ENCODE peak calls at places on chromosomes 3 and 15, in nine cellular contexts. C is HFFc6, D is GM13976, I is nephron progenitor cell, X is IMR-90, Y is fibroblast of pulmonary artery, J is mucosa of descending colon, K is AG04449, P is tibial artery. R is an unnamed sample.

GRCh38 chr15:32029862-32030781 is at the start of gene CHRNA7:
- DNase-seq in C (no peak), J (peak; percentile 80), P (no peak), Y (peak; percentile 6), D (peak; percentile 59), I (peak; percentile 81), X (peak; percentile 3), K (no peak), R (peak; percentile 62)

GRCh38 chr15:101206173-101206572 is 45.7 kb downstream of the CHSY1 start:
- DNase-seq in K (no peak), X (peak; percentile 95), D (no peak), Y (peak; percentile 46), C (no peak), P (no peak), I (no peak), J (no peak), R (no peak)

GRCh38 chr15:96327155-96327741 is 3.3 kb upstream of the NR2F2 start:
- DNase-seq in K (peak; percentile 65), Y (peak; percentile 93), P (peak; percentile 27), I (no peak), C (peak; percentile 88), D (no peak), J (no peak), X (peak; percentile 93), R (peak; percentile 59)

GRCh38 chr3:177468331-177468730 is 271.0 kb upstream of the TBL1XR1 start:
- DNase-seq in P (peak; percentile 62), I (no peak), J (no peak), Y (peak; percentile 89), D (no peak), X (peak; percentile 96), C (peak; percentile 87), K (peak; percentile 98), R (no peak)

GRCh38 chr3:42539871-42540714 is 37.6 kb downstream of the VIPR1 start:
- DNase-seq in J (peak; percentile 81), C (no peak), P (no peak), D (peak; percentile 84), K (no peak), X (no peak), I (peak; percentile 76), Y (peak; percentile 40), R (peak; percentile 85)

GRCh38 chr3:52014613-52015012 is 18.9 kb upstream of the RPL29 start:
- DNase-seq in C (no peak), Y (no peak), I (peak; percentile 37), X (no peak), D (no peak), J (no peak), K (no peak), P (no peak), R (no peak)

GRCh38 chr15:58444658-58445332 is 13.0 kb downstream of the LIPC start:
- DNase-seq in Y (no peak), C (no peak), X (no peak), P (no peak), K (no peak), J (no peak), I (no peak), D (no peak), R (no peak)

GRCh38 chr3:183193762-183194701 is 31.5 kb upstream of the LAMP3 start:
- DNase-seq in P (no peak), C (no peak), X (peak; percentile 35), Y (no peak), D (no peak), I (no peak), K (no peak), J (no peak), R (no peak)

GRCh38 chr3:190017575-190018288 is 103.0 kb downstream of the P3H2 start:
- DNase-seq in K (no peak), I (no peak), J (no peak), C (peak; percentile 73), P (no peak), D (no peak), X (peak; percentile 84), Y (peak; percentile 85), R (no peak)

GRCh38 chr3:155497930-155498647 is 204.6 kb upstream of the STRIT1 start:
- DNase-seq in C (peak; percentile 81), X (peak; percentile 50), P (no peak), D (no peak), Y (peak; percentile 50), J (no peak), K (peak; percentile 50), I (no peak), R (no peak)

GRCh38 chr3:154795582-154795981 is 284.5 kb upstream of the MME start:
- DNase-seq in X (peak; percentile 97), K (peak; percentile 94), Y (peak; percentile 88), C (peak; percentile 92), I (no peak), P (no peak), J (no peak), D (no peak), R (no peak)

GRCh38 chr15:91104111-91104510 is 4.1 kb downstream of the SV2B start:
- DNase-seq in C (no peak), D (no peak), J (no peak), Y (no peak), K (no peak), I (no peak), P (peak; percentile 22), X (no peak), R (no peak)

GRCh38 chr3:177345049-177345972 is 148.0 kb upstream of the TBL1XR1 start:
- DNase-seq in C (peak; percentile 95), J (peak; percentile 82), X (peak; percentile 96), I (peak; percentile 12), D (peak; percentile 50), P (peak; percentile 85), K (peak; percentile 83), Y (peak; percentile 96), R (peak; percentile 31)

GRCh38 chr15:60674704-60675405 is 195.9 kb upstream of the ICE2 start:
- DNase-seq in P (no peak), K (no peak), X (peak; percentile 46), Y (peak; percentile 22), J (no peak), I (no peak), C (peak; percentile 8), D (no peak), R (no peak)

GRCh38 chr3:46335546-46335945 is 18.4 kb upstream of the CCR2 start:
- DNase-seq in I (no peak), P (no peak), Y (no peak), K (no peak), D (no peak), C (no peak), X (no peak), J (no peak), R (no peak)

GRCh38 chr15:66923438-66923881 is 141.9 kb upstream of the SMAD3 start:
- DNase-seq in C (no peak), Y (no peak), K (no peak), P (no peak), I (peak; percentile 55), D (no peak), X (no peak), J (peak; percentile 50), R (peak; percentile 16)
- TF ChIP-seq CTCF in C (peak; percentile 75), Y (peak; percentile 22), K (peak; percentile 27), P (peak; percentile 12), I (peak; percentile 52), D (no peak), X (peak; percentile 45), J (peak; percentile 32), R (peak; percentile 31)

GRCh38 chr3:82276992-82277391 is 515.5 kb upstream of the GBE1 start:
- DNase-seq in C (no peak), I (no peak), P (no peak), K (no peak), X (no peak), Y (no peak), J (no peak), D (no peak), R (no peak)
- TF ChIP-seq CTCF in C (no peak), I (no peak), P (no peak), K (no peak), X (no peak), Y (no peak), J (no peak), D (no peak), R (no peak)

GRCh38 chr15:42364529-42364928 is 5.2 kb downstream of the CAPN3 start:
- DNase-seq in I (no peak), P (no peak), D (no peak), Y (peak; percentile 50), K (no peak), J (no peak), C (no peak), X (no peak), R (no peak)
- TF ChIP-seq CTCF in I (no peak), P (no peak), D (no peak), Y (no peak), K (no peak), J (no peak), C (no peak), X (no peak), R (no peak)

GRCh38 chr15:37682304-37682703 is 252.1 kb upstream of the TMCO5A start:
- DNase-seq in X (peak; percentile 27), J (no peak), C (no peak), K (no peak), D (no peak), Y (peak; percentile 33), I (no peak), P (no peak), R (no peak)
- TF ChIP-seq CTCF in X (peak; percentile 36), J (no peak), C (peak; percentile 65), K (peak; percentile 13), D (no peak), Y (peak; percentile 34), I (no peak), P (no peak), R (no peak)

GRCh38 chr3:48999085-48999858 is 7.9 kb upstream of the WDR6 start:
- DNase-seq in D (no peak), I (no peak), P (no peak), J (no peak), K (no peak), X (no peak), C (no peak), Y (no peak), R (no peak)

GRCh38 chr3:48997714-48998637 is 7.9 kb downstream of the P4HTM start:
- DNase-seq in C (no peak), K (no peak), I (peak; percentile 62), J (no peak), Y (no peak), X (no peak), P (no peak), D (peak; percentile 15), R (no peak)

GRCh38 chr3:48996640-48997039 is 6.6 kb downstream of the P4HTM start:
- DNase-seq in K (no peak), J (no peak), I (no peak), C (no peak), P (no peak), D (no peak), Y (no peak), X (no peak), R (no peak)

GRCh38 chr3:48993834-48994233 is 3.8 kb downstream of the P4HTM start:
- DNase-seq in I (no peak), Y (no peak), C (no peak), K (no peak), P (no peak), X (no peak), D (no peak), J (no peak), R (no peak)

DNA sequence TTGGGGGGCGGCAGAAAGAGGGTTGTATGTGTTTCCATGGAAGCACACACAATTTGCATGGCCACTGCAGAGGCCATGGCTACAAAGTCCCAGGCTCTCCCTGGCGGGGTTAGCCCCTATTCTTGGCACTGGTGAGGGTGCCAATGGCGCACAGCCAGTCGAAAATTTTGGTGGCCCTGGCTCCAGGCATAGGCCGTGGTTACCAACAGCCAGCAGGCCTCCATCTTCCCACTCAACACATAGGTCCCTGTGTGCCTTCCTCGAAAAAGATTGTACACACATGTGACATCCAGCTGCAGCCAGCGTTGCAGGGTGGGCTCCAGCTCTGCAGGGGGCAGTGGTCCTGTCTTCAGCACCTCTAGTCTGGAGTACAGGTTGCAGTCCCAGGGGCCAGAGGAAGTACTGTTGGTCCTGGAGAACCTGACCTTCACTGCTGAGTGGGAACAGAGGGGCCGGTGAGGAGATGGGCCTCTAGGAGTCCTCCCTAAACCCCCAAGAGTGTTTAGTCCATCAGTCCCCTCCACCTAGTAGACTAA is 7.1 kb downstream of the P4HTM start:
- DNase-seq in P (no peak), K (no peak), Y (no peak), I (no peak), J (no peak), X (no peak), C (no peak), D (peak; percentile 13), R (no peak)
- TF ChIP-seq CTCF in P (no peak), K (no peak), Y (no peak), I (no peak), J (no peak), X (no peak), C (peak; percentile 18), D (no peak), R (no peak)

R was measured in GM20000.